ENCODE peak calls at places on chromosomes 11 and 22, in six cellular contexts. X is choroid plexus epithelial cell, T is COR-L47, N is type B pancreatic cell, J is GDM1, D is cardiac muscle cell. M is an unnamed sample.

GRCh38 chr11:3939651-3940190 is 84.3 kb downstream of the STIM1 start:
- DNase-seq in T (no peak), J (no peak), D (no peak), N (no peak), X (peak), M (no peak)

GRCh38 chr22:48740731-48741405 is 1086.8 kb downstream of the BRD1 start:
- DNase-seq in T (no peak), J (no peak), D (no peak), N (peak), X (no peak), M (no peak)

GRCh38 chr11:11408436-11409221 is 55.6 kb upstream of the CSNK2A3 start:
- DNase-seq in N (no peak), D (no peak), X (no peak), T (no peak), J (no peak), M (no peak)

GRCh38 chr11:66274219-66274618 is 3.8 kb upstream of the CNIH2 start:
- DNase-seq in N (no peak), X (no peak), D (no peak), J (no peak), T (no peak), M (no peak)

GRCh38 chr11:44248109-44248508 is 61.8 kb downstream of the ALX4 start:
- DNase-seq in T (no peak), N (no peak), D (no peak), X (no peak), J (no peak), M (no peak)

GRCh38 chr11:34052036-34052607 is 591 bp downstream of the CAPRIN1 start:
- DNase-seq in X (peak), D (peak), N (peak), J (peak), T (peak), M (peak)

GRCh38 chr11:95925011-95925410 is 1.1 kb upstream of the MTMR2 start:
- DNase-seq in N (no peak), X (peak), T (no peak), D (no peak), J (no peak), M (peak)

GRCh38 chr22:36411589-36412258 is 24.0 kb upstream of the MYH9 start:
- DNase-seq in N (no peak), D (no peak), T (no peak), X (no peak), J (no peak), M (peak)

GRCh38 chr11:39374963-39375698 is 2084.3 kb downstream of the LRRC4C start:
- DNase-seq in N (no peak), X (peak), J (no peak), D (peak), T (no peak), M (peak)

GRCh38 chr11:844693-845644 is 2.3 kb downstream of the TSPAN4 start:
- DNase-seq in T (no peak), J (peak), D (peak), N (no peak), X (peak), M (peak)

GRCh38 chr22:49011769-49012598 is 815.7 kb downstream of the BRD1 start:
- DNase-seq in J (no peak), N (peak), D (no peak), X (no peak), T (no peak), M (no peak)

GRCh38 chr11:92607969-92608711 is 361.3 kb upstream of the MTNR1B start:
- DNase-seq in T (no peak), D (no peak), X (no peak), N (no peak), J (no peak), M (no peak)

GRCh38 chr11:59184876-59185275 is 12.9 kb downstream of the DTX4 start:
- DNase-seq in X (no peak), J (no peak), D (no peak), T (no peak), N (no peak), M (no peak)

GRCh38 chr11:57904369-57904768 is 119.3 kb upstream of the OR9Q1 start:
- DNase-seq in X (no peak), N (no peak), T (no peak), J (no peak), D (no peak), M (no peak)

GRCh38 chr11:69653406-69653960 is 12.5 kb downstream of the CCND1 start:
- DNase-seq in D (no peak), X (no peak), J (no peak), T (no peak), N (no peak), M (no peak)

M was measured in hepatocyte.